ENCODE peak calls at places on chromosomes 2 and 18, in four cellular contexts. One of them, this sample, is unnamed.

GRCh38 chr2:69305712-69306611 is 81.1 kb downstream of the GFPT1 start:
- ATAC-seq in K562: no peak
- ATAC-seq in HepG2: no peak
- ATAC-seq in HCT116: no peak
- ATAC-seq in this sample: no peak

GRCh38 chr2:232385660-232386489 is 7.3 kb downstream of the ALPP start:
- ATAC-seq in K562: no peak
- ATAC-seq in HepG2: no peak
- ATAC-seq in HCT116: peak; percentile 81
- ATAC-seq in this sample: no peak

GRCh38 chr18:43830303-43830702 is 553.0 kb upstream of the SYT4 start:
- ATAC-seq in K562: no peak
- ATAC-seq in HepG2: no peak
- ATAC-seq in HCT116: no peak
- ATAC-seq in this sample: no peak

GRCh38 chr2:46409756-46410155 is 69.6 kb upstream of the TMEM247 start:
- ATAC-seq in K562: no peak
- ATAC-seq in HepG2: peak; percentile 1
- ATAC-seq in HCT116: no peak
- ATAC-seq in this sample: no peak

GRCh38 chr2:131557558-131558321 is 30.1 kb downstream of the CCDC74A start:
- ATAC-seq in K562: no peak
- ATAC-seq in HepG2: no peak
- ATAC-seq in HCT116: no peak
- ATAC-seq in this sample: no peak

GRCh38 chr2:112679484-112679883 is 33.7 kb downstream of the SLC20A1 start:
- ATAC-seq in K562: no peak
- ATAC-seq in HepG2: no peak
- ATAC-seq in HCT116: no peak
- ATAC-seq in this sample: no peak

GRCh38 chr2:202965810-202966454 is 48.7 kb upstream of the NBEAL1 start:
- ATAC-seq in K562: peak; percentile 97
- ATAC-seq in HepG2: no peak
- ATAC-seq in HCT116: peak; percentile 68
- ATAC-seq in this sample: no peak

GRCh38 chr18:25262920-25263319 is 89.0 kb downstream of the ZNF521 start:
- ATAC-seq in K562: no peak
- ATAC-seq in HepG2: no peak
- ATAC-seq in HCT116: no peak
- ATAC-seq in this sample: no peak

GRCh38 chr2:201496785-201497184 is 45.2 kb downstream of the STRADB start:
- ATAC-seq in K562: no peak
- ATAC-seq in HepG2: no peak
- ATAC-seq in HCT116: no peak
- ATAC-seq in this sample: no peak

GRCh38 chr2:28586864-28587263 is 91.0 kb downstream of the PLB1 start:
- ATAC-seq in K562: no peak
- ATAC-seq in HepG2: no peak
- ATAC-seq in HCT116: no peak
- ATAC-seq in this sample: no peak

GRCh38 chr2:144834954-144835633 is 315.2 kb upstream of the ZEB2 start:
- ATAC-seq in K562: peak; percentile 59
- ATAC-seq in HepG2: no peak
- ATAC-seq in HCT116: peak; percentile 50
- ATAC-seq in this sample: no peak

GRCh38 chr2:42382144-42382543 is 21.1 kb upstream of the COX7A2L start:
- ATAC-seq in K562: no peak
- ATAC-seq in HepG2: no peak
- ATAC-seq in HCT116: no peak
- ATAC-seq in this sample: no peak

GRCh38 chr2:221096651-221097567 is 475.2 kb downstream of the EPHA4 start:
- ATAC-seq in K562: no peak
- ATAC-seq in HepG2: no peak
- ATAC-seq in HCT116: no peak
- ATAC-seq in this sample: no peak

GRCh38 chr2:38634684-38635083 is 31.2 kb upstream of the GALM start:
- ATAC-seq in K562: peak; percentile 71
- ATAC-seq in HepG2: no peak
- ATAC-seq in HCT116: no peak
- ATAC-seq in this sample: no peak

GRCh38 chr2:222912117-222912516 is 51.3 kb downstream of the ACSL3 start:
- ATAC-seq in K562: peak; percentile 77
- ATAC-seq in HepG2: no peak
- ATAC-seq in HCT116: no peak
- ATAC-seq in this sample: no peak

GRCh38 chr2:4884117-4884571 is 808.0 kb upstream of the SOX11 start:
- ATAC-seq in K562: no peak
- ATAC-seq in HepG2: no peak
- ATAC-seq in HCT116: no peak
- ATAC-seq in this sample: no peak

GRCh38 chr2:199973703-199974102 is 18.3 kb downstream of the MAIP1 start:
- ATAC-seq in K562: peak; percentile 72
- ATAC-seq in HepG2: peak; percentile 79
- ATAC-seq in HCT116: peak; percentile 74
- ATAC-seq in this sample: no peak

GRCh38 chr18:33132657-33133056 is 307.9 kb downstream of the CCDC178 start:
- ATAC-seq in K562: no peak
- ATAC-seq in HepG2: no peak
- ATAC-seq in HCT116: no peak
- ATAC-seq in this sample: no peak

DNA sequence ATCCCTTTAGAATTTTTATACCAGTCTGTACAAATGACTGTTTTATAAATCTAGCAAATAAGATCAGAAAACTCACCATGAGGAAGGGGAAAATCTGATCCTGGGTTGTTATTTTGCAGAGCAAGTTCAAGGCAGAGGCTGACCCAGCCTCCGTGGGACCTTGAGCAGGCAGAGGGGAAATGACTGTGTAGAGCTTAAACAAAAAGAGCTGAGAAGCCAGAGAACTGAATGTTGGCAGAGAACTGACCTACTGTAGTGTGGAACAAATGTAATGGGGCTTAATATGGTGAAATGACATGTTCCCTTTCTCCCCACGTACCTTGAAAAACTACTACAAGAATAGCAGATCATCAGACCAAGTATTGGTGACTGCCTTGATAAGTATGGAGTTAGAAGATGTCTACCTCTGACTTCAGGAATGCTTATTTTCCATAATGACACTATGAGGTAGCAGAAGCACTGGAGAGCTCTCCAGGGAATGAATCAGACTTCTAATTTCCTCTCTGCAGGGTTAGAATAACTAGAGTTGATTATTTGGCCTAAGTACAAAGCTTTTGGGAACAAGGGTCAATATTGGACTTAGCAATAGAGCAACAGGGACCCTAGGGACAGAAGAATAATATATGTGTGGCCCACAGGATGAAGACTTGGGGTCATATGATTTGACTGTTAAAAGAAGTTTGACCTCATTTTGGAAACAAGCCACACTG is 304.4 kb downstream of the CCDC178 start:
- ATAC-seq in K562: no peak
- ATAC-seq in HepG2: no peak
- ATAC-seq in HCT116: no peak
- ATAC-seq in this sample: no peak
- TF ChIP-seq POLR2A in K562: no peak
- TF ChIP-seq POLR2A in HepG2: no peak
- TF ChIP-seq POLR2A in HCT116: no peak
- TF ChIP-seq POLR2A in this sample: no peak

GRCh38 chr2:54687595-54688152 is 35.8 kb upstream of the EML6 start:
- ATAC-seq in K562: no peak
- ATAC-seq in HepG2: no peak
- ATAC-seq in HCT116: no peak
- ATAC-seq in this sample: no peak
- TF ChIP-seq CTCF in K562: no peak
- TF ChIP-seq CTCF in HepG2: no peak
- TF ChIP-seq CTCF in HCT116: no peak
- TF ChIP-seq CTCF in this sample: no peak

GRCh38 chr2:219253753-219254589 is at the start of gene TUBA4A:
- ATAC-seq in K562: peak; percentile 92
- ATAC-seq in HepG2: peak; percentile 62
- ATAC-seq in HCT116: peak; percentile 87
- ATAC-seq in this sample: peak; percentile 87
- TF ChIP-seq POLR2AphosphoS5 in K562: peak; percentile 75
- TF ChIP-seq POLR2AphosphoS5 in HepG2: peak; percentile 84
- TF ChIP-seq POLR2AphosphoS5 in HCT116: peak; percentile 98
- TF ChIP-seq POLR2AphosphoS5 in this sample: peak; percentile 94

GRCh38 chr2:20415511-20415918 is 31.4 kb upstream of the RHOB start:
- ATAC-seq in K562: no peak
- ATAC-seq in HepG2: no peak
- ATAC-seq in HCT116: no peak
- ATAC-seq in this sample: no peak
- TF ChIP-seq POLR2A in K562: no peak
- TF ChIP-seq POLR2A in HepG2: no peak
- TF ChIP-seq POLR2A in HCT116: no peak
- TF ChIP-seq POLR2A in this sample: no peak

DNA sequence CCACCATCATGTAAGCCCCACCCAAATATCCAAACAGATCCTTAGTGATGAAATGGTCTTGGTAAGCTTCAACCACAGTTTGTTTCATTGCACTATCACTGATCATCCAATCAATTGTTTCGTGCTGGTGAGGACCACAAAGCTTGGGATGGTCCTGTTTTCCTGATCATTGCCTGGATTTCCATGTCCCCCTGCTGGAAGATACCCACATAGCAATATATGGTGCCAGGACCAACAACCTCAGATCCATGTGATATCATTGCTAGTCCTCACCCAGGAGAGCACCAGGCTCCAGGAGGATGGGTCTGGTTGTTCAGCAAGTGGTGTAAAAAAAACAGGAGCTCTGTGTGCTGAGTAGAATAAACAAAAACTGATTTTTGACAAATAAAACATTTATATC is 206.5 kb upstream of the SH3BP4 start:
- ATAC-seq in K562: no peak
- ATAC-seq in HepG2: peak; percentile 25
- ATAC-seq in HCT116: peak; percentile 58
- ATAC-seq in this sample: no peak
- TF ChIP-seq CTCF in K562: no peak
- TF ChIP-seq CTCF in HepG2: peak; percentile 43
- TF ChIP-seq CTCF in HCT116: peak; percentile 45
- TF ChIP-seq CTCF in this sample: no peak

DNA sequence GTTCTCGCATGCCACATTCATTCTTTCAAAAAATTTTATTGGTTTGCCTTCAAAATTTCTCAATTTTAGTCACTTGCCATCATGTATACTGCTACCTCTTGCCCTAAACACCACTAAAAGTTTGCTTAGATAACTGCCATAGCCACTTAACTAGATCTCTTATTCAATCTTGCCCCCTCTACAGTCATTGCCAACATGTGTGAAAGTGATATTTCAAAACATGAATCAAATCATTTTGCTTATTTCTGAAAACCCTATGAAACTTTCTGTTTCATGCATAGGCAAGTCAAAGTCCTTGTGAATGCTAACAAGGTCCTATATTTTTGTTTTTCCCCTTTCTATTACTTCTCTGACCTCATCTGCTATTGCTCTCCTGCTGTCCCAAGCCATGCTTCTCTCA is 397.1 kb downstream of the KCNJ3 start:
- ATAC-seq in K562: no peak
- ATAC-seq in HepG2: no peak
- ATAC-seq in HCT116: no peak
- ATAC-seq in this sample: no peak
- TF ChIP-seq POLR2AphosphoS5 in K562: no peak
- TF ChIP-seq POLR2AphosphoS5 in HepG2: no peak
- TF ChIP-seq POLR2AphosphoS5 in HCT116: no peak
- TF ChIP-seq POLR2AphosphoS5 in this sample: no peak

DNA sequence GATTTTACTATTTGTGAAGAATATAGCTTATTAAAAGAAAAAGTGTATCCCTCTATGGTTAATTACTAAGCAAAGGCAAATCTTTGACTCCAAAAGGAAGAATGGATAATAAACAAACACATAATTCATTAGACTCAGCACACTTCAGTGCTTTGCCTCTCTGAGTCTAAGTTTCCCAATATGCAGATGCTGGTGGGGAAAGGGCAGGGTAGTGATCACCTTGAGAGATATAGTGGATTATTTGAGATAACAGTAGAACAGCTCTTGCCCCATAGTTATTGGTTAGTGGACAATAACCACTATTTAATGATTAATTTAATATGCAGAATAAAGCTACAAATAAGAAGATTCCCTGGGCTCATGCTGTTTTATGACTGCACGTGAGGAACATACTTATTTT is 98.2 kb upstream of the SLC8A1 start:
- ATAC-seq in K562: no peak
- ATAC-seq in HepG2: no peak
- ATAC-seq in HCT116: no peak
- ATAC-seq in this sample: no peak
- TF ChIP-seq POLR2A in K562: no peak
- TF ChIP-seq POLR2A in HepG2: no peak
- TF ChIP-seq POLR2A in HCT116: no peak
- TF ChIP-seq POLR2A in this sample: no peak

DNA sequence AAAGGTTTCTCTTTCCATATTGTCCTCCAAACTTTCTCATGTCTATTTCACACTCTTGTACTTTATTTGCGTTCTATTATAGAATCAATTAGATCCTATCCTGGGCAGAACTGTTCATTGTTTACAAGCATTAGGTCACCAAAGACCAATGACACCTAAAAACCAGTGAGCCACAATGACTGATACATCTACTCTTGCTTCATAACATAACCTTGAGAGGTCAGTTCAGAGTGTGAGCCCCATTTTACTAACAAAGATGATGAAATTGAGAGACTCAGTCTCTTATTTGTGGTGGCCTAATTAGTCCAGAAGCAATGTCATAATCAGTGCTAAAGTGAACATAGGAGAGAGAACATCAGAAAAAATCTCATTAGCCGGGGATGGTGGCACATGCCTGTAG is 248.9 kb upstream of the RBBP8 start:
- ATAC-seq in K562: no peak
- ATAC-seq in HepG2: no peak
- ATAC-seq in HCT116: no peak
- ATAC-seq in this sample: no peak
- TF ChIP-seq CTCF in K562: no peak
- TF ChIP-seq CTCF in HepG2: no peak
- TF ChIP-seq CTCF in HCT116: no peak
- TF ChIP-seq CTCF in this sample: no peak

GRCh38 chr2:109017017-109017416 is 28.0 kb upstream of the EDAR start:
- ATAC-seq in K562: no peak
- ATAC-seq in HepG2: no peak
- ATAC-seq in HCT116: no peak
- ATAC-seq in this sample: no peak

GRCh38 chr2:109013046-109013445 is 24.0 kb upstream of the EDAR start:
- ATAC-seq in K562: no peak
- ATAC-seq in HepG2: no peak
- ATAC-seq in HCT116: no peak
- ATAC-seq in this sample: no peak

GRCh38 chr2:109014476-109014875 is 25.5 kb upstream of the EDAR start:
- ATAC-seq in K562: no peak
- ATAC-seq in HepG2: peak; percentile 53
- ATAC-seq in HCT116: no peak
- ATAC-seq in this sample: no peak

GRCh38 chr2:109018452-109018851 is 29.4 kb upstream of the EDAR start:
- ATAC-seq in K562: no peak
- ATAC-seq in HepG2: no peak
- ATAC-seq in HCT116: no peak
- ATAC-seq in this sample: no peak

DNA sequence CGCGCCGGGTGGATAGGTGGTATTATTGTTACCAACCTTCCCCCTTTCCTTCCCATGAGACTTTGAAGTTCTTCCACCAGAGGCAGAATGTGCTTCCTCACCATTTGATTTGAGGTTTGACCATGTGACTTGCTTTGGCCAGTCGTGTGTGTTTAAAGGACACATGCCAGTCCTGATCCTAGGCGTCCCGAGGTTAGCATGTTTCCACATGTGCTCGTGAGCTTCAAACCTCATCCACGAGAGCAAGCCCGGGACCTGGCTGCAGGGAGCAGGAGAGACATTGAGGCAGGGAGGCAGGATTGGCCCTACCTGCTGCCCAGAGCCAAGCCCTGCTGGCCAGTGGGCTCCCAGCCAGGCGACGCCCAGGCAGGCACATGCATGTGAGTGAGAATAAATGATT is 27.4 kb upstream of the EDAR start:
- ATAC-seq in K562: peak; percentile 60
- ATAC-seq in HepG2: no peak
- ATAC-seq in HCT116: peak; percentile 17
- ATAC-seq in this sample: no peak
- TF ChIP-seq POLR2AphosphoS5 in K562: no peak
- TF ChIP-seq POLR2AphosphoS5 in HepG2: no peak
- TF ChIP-seq POLR2AphosphoS5 in HCT116: no peak
- TF ChIP-seq POLR2AphosphoS5 in this sample: no peak